ENCODE peak calls at places on chromosomes 16 and 17, in four cellular contexts. A, E, B and W are unnamed samples.

GRCh38 chr17:49404371-49404770 is 10.3 kb downstream of the PHB1 start:
- DNase-seq in A (peak), E (no peak), B (no peak), W (no peak)

GRCh38 chr16:11806721-11807120 is 9.7 kb upstream of the ZC3H7A start:
- DNase-seq in A (no peak), E (no peak), B (no peak), W (no peak)

GRCh38 chr17:57537524-57538410 is 207.3 kb downstream of the CCDC182 start:
- DNase-seq in B (no peak), E (no peak), A (no peak), W (no peak)

GRCh38 chr17:31549121-31549524 is 157.6 kb downstream of the RAB11FIP4 start:
- DNase-seq in E (no peak), B (no peak), A (peak), W (no peak)

GRCh38 chr16:7344806-7345416 is 12.3 kb downstream of the RBFOX1 start:
- DNase-seq in E (no peak), B (no peak), A (no peak), W (no peak)

GRCh38 chr16:19375561-19376158 is 42.0 kb upstream of the TMC5 start:
- DNase-seq in E (peak), B (peak), A (peak), W (peak)

GRCh38 chr17:67779098-67779672 is 46.1 kb upstream of the BPTF start:
- DNase-seq in E (peak), A (peak), B (no peak), W (no peak)

GRCh38 chr17:76816590-76817135 is 51.5 kb upstream of the MGAT5B start:
- DNase-seq in A (peak), B (peak), E (peak), W (peak)

GRCh38 chr16:70250748-70251650 is 741 bp downstream of the EXOSC6 start:
- DNase-seq in A (no peak), B (no peak), E (peak), W (peak)

GRCh38 chr16:80982646-80983045 is 24.0 kb downstream of the CMC2 start:
- DNase-seq in B (no peak), A (no peak), E (no peak), W (no peak)

GRCh38 chr17:31413871-31414589 is 22.6 kb downstream of the RAB11FIP4 start:
- DNase-seq in B (no peak), E (peak), A (no peak), W (peak)

GRCh38 chr17:77873518-77874302 is 84.8 kb upstream of the TNRC6C start:
- DNase-seq in A (peak), B (no peak), E (no peak), W (no peak)

GRCh38 chr16:30853758-30854157 is 40.1 kb downstream of the BCL7C start:
- DNase-seq in E (no peak), A (no peak), B (no peak), W (no peak)

GRCh38 chr16:17563340-17563739 is 92.6 kb upstream of the XYLT1 start:
- DNase-seq in E (no peak), A (no peak), B (no peak), W (no peak)

GRCh38 chr17:17191961-17192381 is 14.2 kb downstream of the PLD6 start:
- DNase-seq in A (no peak), E (no peak), B (no peak), W (no peak)

GRCh38 chr16:55209626-55210025 is 114.4 kb upstream of the IRX6 start:
- DNase-seq in A (no peak), E (no peak), B (no peak), W (no peak)

GRCh38 chr16:31480851-31481250 is 2.1 kb upstream of the SLC5A2 start:
- DNase-seq in B (no peak), E (no peak), A (no peak), W (no peak)

GRCh38 chr16:15993946-15994665 is 44.7 kb downstream of the ABCC1 start:
- DNase-seq in B (no peak), A (no peak), E (peak), W (no peak)

GRCh38 chr17:7579001-7579838 is at the start of gene CD68:
- DNase-seq in A (peak), E (peak), B (peak), W (peak)

GRCh38 chr16:70778901-70779309 is 22.1 kb downstream of the VAC14 start:
- DNase-seq in B (peak), E (peak), A (no peak), W (peak)

GRCh38 chr16:20916289-20916688 is 15.7 kb downstream of the LYRM1 start:
- DNase-seq in B (no peak), A (no peak), E (no peak), W (no peak)

GRCh38 chr16:70646260-70647241 is at the start of gene IL34:
- DNase-seq in B (no peak), E (peak), A (no peak), W (no peak)

DNA sequence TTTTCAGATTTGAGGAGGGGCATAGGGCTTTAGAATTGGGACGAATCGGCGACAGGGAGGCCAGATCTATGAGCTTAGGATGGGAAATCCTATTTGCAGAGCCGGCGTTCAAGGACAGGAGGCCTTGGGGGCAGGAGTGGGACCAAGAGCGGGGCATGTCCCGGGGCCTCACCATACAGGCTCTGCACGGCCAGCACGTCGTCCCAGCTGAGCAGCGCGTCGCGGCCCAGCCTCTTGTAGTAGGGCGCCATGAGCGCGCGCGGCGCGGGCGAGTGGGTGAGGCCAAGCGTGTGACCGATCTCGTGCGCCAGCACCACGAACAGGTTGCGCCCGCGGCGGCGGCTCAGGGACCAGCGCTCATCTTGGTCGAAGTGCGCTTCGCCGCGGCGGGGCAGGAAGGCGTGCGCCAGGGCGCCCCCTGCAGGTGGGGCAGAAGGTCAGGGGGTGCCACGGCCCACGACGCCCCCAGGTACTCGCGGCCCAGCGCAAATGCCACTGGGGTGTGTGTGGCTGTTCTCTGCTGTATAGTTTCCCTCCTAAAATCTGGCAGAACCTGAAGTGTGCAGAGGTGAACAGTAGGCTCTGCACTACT is 9.3 kb downstream of the C17orf50 start:
- DNase-seq in B (no peak), A (no peak), E (no peak), W (no peak)
- TF ChIP-seq CTCF in B (no peak), A (peak), E (no peak), W (peak)

GRCh38 chr17:19553036-19553435 is 19.4 kb downstream of the SLC47A1 start:
- DNase-seq in E (no peak), A (no peak), B (no peak), W (no peak)
- TF ChIP-seq CTCF in E (no peak), A (no peak), B (no peak), W (no peak)

GRCh38 chr17:82866521-82867214 is 26.8 kb upstream of the ZNF750 start:
- DNase-seq in E (peak), A (no peak), B (no peak), W (peak)

GRCh38 chr17:82865996-82866395 is 26.2 kb upstream of the ZNF750 start:
- DNase-seq in A (no peak), B (no peak), E (no peak), W (no peak)

GRCh38 chr17:82869536-82869935 is 29.7 kb upstream of the ZNF750 start:
- DNase-seq in A (peak), B (no peak), E (no peak), W (no peak)

GRCh38 chr17:82868715-82869131 is 28.9 kb upstream of the ZNF750 start:
- DNase-seq in E (no peak), B (no peak), A (no peak), W (no peak)

GRCh38 chr17:82867763-82868325 is 28.0 kb upstream of the ZNF750 start:
- DNase-seq in B (no peak), A (no peak), E (no peak), W (no peak)
- TF ChIP-seq CTCF in B (no peak), A (no peak), E (no peak), W (no peak)

GRCh38 chr17:75779250-75779986 is 5.2 kb upstream of the UNK start:
- DNase-seq in A (peak), E (peak), B (peak), W (peak)
- TF ChIP-seq CTCF in A (peak), E (no peak), B (no peak), W (peak)

GRCh38 chr17:9401434-9401833 is 174.2 kb downstream of the STX8 start:
- DNase-seq in B (no peak), E (peak), A (no peak), W (peak)

GRCh38 chr17:9406046-9406631 is 169.5 kb downstream of the STX8 start:
- DNase-seq in A (no peak), B (no peak), E (no peak), W (no peak)

GRCh38 chr17:9408381-9408780 is 167.2 kb downstream of the STX8 start:
- DNase-seq in B (no peak), E (peak), A (no peak), W (peak)

GRCh38 chr17:9403207-9403606 is 172.4 kb downstream of the STX8 start:
- DNase-seq in A (no peak), B (no peak), E (no peak), W (no peak)

DNA sequence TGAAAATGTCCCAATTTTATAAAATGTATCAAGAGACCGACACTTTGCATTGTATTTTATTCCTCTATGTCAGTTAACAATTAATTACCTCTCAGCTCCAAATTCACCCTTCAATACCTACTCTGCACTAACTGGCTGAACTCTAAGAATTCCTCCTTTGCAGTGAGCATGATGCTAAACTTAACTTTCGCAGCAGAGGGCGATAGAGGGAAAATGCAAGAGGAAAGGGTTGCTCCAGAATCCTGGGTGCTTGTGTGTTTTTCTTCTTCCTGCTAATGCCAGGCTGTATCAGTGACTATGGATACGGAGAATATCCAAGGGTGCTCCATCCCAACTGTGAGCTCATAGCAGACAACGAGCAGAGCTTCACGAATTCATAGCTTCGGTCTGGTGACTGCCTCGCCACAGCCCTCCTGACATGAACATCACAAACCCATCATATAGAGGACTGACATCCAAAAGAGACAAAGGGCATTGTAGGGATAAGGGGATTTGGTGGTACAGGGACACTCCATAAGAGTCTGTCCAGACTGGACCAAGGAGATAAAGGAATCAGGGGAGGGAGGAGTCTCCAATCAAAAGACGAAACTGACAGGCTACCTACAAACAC is 172.9 kb downstream of the STX8 start:
- DNase-seq in A (peak), B (no peak), E (peak), W (peak)
- TF ChIP-seq CTCF in A (peak), B (peak), E (peak), W (peak)

DNA sequence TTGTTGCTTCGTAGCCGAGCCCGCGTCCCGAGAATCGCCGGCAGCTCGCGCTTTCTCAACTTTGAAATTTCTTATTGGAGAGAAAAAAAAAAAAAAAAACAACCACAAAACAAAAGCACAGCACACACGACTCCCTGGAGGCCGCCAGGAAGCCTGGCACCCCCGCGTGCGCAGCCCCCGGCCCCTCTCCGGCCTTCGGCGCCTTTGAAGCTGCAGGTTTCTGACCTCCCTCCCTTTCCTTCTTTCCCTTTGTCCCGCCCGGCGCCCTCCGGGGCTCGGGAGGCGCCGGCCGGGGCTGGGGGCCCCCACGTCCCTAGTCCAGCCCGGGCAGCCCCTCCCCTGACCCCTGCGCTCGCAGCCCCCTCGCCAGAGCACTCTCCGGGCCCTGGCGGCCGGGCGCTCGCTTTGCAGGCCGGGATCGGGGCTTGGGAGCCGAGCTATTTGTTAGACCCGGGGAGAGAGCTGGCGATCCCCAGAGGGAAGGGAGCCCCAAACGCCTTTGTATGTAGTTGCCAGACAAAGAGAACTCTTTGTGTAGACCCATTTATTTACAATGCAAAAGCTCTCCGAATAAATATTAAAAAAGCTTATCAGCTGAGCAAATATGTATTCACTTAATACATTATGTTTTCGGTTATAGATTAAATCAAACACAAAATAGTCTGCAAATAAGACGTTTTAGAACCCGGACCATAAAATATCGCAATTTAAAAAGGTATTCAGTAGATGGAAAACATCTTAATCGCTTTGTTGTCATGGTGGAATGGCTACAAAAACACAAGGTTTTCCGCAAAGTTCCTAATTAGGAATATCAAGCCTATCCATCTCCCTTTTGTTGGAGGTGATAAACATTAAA is 2.3 kb downstream of the BAHCC1 start:
- DNase-seq in E (peak), A (no peak), B (no peak), W (peak)
- TF ChIP-seq CTCF in E (peak), A (no peak), B (no peak), W (peak)

GRCh38 chr16:78458588-78458987 is 359.1 kb downstream of the WWOX start:
- DNase-seq in B (no peak), E (no peak), A (no peak), W (no peak)
- TF ChIP-seq CTCF in B (no peak), E (no peak), A (peak), W (no peak)

DNA sequence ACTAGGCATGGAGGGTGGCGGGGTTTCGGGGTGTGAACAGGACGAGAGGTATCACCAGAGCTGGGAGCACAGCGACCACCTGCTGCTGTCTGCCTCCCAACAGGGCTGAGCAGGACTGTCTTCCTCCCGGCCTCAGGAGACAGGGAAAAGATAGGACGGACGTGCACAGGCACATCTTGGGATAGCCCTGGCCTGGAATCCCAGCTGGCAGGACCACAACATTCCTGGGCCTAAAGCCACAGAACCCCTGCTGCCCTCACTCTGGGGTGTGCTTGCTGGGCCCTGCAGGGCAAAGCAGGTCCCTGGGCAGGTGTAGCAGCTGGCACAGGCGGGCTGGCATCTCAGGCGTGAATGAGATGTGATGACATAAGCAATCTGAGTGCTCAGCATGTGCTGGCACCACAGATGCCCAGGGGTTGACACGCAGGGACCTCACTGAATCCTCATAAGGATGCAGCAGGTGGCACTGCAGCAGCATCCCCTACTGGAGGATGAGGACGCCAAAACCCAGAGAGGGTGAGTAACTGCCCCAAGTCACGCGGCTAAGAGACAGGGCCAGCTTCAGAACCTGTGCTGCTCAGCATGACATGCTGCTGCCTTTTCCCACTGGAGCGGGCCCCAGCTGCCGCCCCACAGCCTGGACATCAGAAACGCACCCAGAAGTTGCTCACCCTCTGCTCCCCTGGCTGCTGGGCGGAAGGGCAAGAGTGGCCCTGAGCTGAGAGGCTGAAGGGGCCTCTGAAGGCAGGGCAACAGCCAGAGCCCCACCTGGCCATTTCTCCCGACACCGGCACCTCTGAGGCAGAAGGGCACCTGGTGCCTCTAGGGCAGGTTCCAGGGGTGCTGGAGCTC is 7.1 kb downstream of the CORO7 start:
- DNase-seq in E (no peak), A (no peak), B (no peak), W (no peak)
- TF ChIP-seq CTCF in E (no peak), A (peak), B (no peak), W (peak)

DNA sequence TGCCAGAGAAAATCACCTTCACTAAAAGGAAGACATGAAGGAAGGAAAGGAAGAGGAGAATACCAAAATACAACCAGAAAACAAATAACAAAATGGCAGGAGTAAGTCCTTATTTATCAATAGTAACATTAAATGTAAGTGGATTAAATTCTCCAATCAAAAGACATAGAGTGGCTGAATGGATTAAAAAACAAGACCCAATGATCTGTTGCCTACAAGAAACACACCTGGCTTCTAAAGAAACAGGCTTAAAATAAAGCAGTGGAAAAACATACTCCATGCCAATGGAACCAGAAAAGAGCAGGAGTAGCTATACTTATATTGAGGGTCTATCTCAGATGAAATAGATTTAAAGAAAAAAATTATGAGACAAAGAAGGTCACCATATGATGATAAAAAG is 86.4 kb upstream of the METRNL start:
- DNase-seq in E (no peak), A (no peak), B (no peak), W (no peak)
- TF ChIP-seq CTCF in E (no peak), A (no peak), B (no peak), W (no peak)

DNA sequence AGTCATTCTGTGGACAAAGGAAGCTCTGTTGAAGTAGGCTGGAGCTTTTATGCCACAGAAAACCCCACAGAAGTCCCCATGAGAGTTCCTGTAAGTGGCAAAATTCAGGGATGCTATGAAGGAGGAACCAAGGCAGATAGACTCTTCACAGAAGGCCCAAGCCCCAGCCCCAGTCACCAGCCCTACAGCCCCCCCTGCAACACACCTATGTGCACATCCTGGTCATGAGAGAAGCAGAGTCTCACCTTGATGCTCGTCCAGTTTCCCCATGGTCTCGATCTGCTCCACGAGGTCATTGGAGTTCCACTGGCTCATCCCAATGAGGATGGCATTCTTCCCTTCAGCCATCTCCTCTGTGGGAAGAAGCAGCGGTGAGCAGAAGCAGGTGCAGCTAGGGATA is 31.2 kb downstream of the PITPNM3 start:
- DNase-seq in B (no peak), E (no peak), A (no peak), W (no peak)
- TF ChIP-seq CTCF in B (no peak), E (no peak), A (no peak), W (no peak)